ENCODE peak calls at places on chromosomes 7 and 10, in eight cellular contexts. E is GM19239; D is T1000; J is left colon; L is fibroblast of lung; I is HFFc6; U is activated T-helper 9 cell treated with anti-CD3 and anti-CD28 coated beads, Interleukin-2, amount 50 U/mL, for 16 hours; S is NCI-H2171. A is an unnamed sample.

GRCh38 chr10:88389456-88389855 is 193.7 kb downstream of the RNLS start:
- DNase-seq in E (no peak), D (no peak), J (no peak), L (peak), I (peak), U (no peak), S (no peak), A (no peak)

GRCh38 chr10:61110188-61110844 is 166.3 kb upstream of the RHOBTB1 start:
- DNase-seq in E (no peak), D (no peak), J (no peak), L (peak), I (peak), U (no peak), S (no peak), A (no peak)

GRCh38 chr10:35626971-35627507 is 15.1 kb downstream of the FZD8 start:
- DNase-seq in E (no peak), D (no peak), J (no peak), L (peak), I (no peak), U (no peak), S (no peak), A (no peak)

GRCh38 chr10:124008187-124008970 is 85.0 kb downstream of the CHST15 start:
- DNase-seq in E (no peak), D (no peak), J (peak), L (no peak), I (no peak), U (no peak), S (no peak), A (no peak)

GRCh38 chr7:29449569-29450260 is 113.9 kb upstream of the PRR15 start:
- DNase-seq in E (no peak), D (no peak), J (no peak), L (no peak), I (no peak), U (no peak), S (no peak), A (no peak)

GRCh38 chr7:103660455-103661371 is 214.7 kb upstream of the SLC26A5 start:
- DNase-seq in E (no peak), D (no peak), J (no peak), L (peak), I (peak), U (no peak), S (no peak), A (no peak)

GRCh38 chr7:68014031-68014774 is 1017.6 kb downstream of the TYW1 start:
- DNase-seq in E (no peak), D (no peak), J (no peak), L (no peak), I (no peak), U (no peak), S (peak), A (peak)

GRCh38 chr10:62252051-62252450 is 16.6 kb downstream of the RTKN2 start:
- DNase-seq in E (no peak), D (no peak), J (no peak), L (no peak), I (no peak), U (no peak), S (no peak), A (no peak)

GRCh38 chr7:27150568-27151340 is 1.6 kb downstream of the HOXA3 start:
- DNase-seq in E (peak), D (peak), J (peak), L (peak), I (peak), U (peak), S (peak), A (peak)